ENCODE peak calls at places on chromosome 20, in six cellular contexts. One of them, this sample, is unnamed.

GRCh38 chr20:16865406-16865805 is 117.2 kb downstream of the OTOR start:
- DNase-seq in HCT116: no peak
- DNase-seq in stomach: no peak
- DNase-seq in spleen: no peak
- DNase-seq in HepG2: no peak
- DNase-seq in transverse colon: no peak
- DNase-seq in this sample: no peak

GRCh38 chr20:19222520-19223040 is 10.1 kb downstream of the SLC24A3 start:
- DNase-seq in HepG2: no peak
- DNase-seq in stomach: no peak
- DNase-seq in transverse colon: no peak
- DNase-seq in spleen: no peak
- DNase-seq in HCT116: no peak
- DNase-seq in this sample: no peak

GRCh38 chr20:51339721-51340450 is 202.6 kb downstream of the NFATC2 start:
- DNase-seq in stomach: no peak
- DNase-seq in spleen: no peak
- DNase-seq in transverse colon: no peak
- DNase-seq in HCT116: no peak
- DNase-seq in HepG2: no peak
- DNase-seq in this sample: no peak

GRCh38 chr20:54123587-54124180 is 50.1 kb downstream of the CYP24A1 start:
- DNase-seq in transverse colon: peak
- DNase-seq in HepG2: peak
- DNase-seq in stomach: peak
- DNase-seq in HCT116: peak
- DNase-seq in spleen: no peak
- DNase-seq in this sample: peak

GRCh38 chr20:47438464-47439381 is 63.0 kb upstream of the NCOA3 start:
- DNase-seq in spleen: peak
- DNase-seq in stomach: no peak
- DNase-seq in HepG2: no peak
- DNase-seq in HCT116: peak
- DNase-seq in transverse colon: peak
- DNase-seq in this sample: no peak

GRCh38 chr20:1441133-1441532 is 25.5 kb downstream of the NSFL1C start:
- DNase-seq in spleen: no peak
- DNase-seq in HepG2: no peak
- DNase-seq in HCT116: no peak
- DNase-seq in transverse colon: no peak
- DNase-seq in stomach: no peak
- DNase-seq in this sample: no peak

GRCh38 chr20:61912665-61913422 is 152.8 kb downstream of the TAF4 start:
- DNase-seq in HepG2: no peak
- DNase-seq in transverse colon: no peak
- DNase-seq in spleen: peak
- DNase-seq in HCT116: no peak
- DNase-seq in stomach: no peak
- DNase-seq in this sample: no peak

GRCh38 chr20:3732327-3733118 is at the start of gene HSPA12B:
- DNase-seq in HCT116: no peak
- DNase-seq in spleen: peak
- DNase-seq in transverse colon: no peak
- DNase-seq in HepG2: no peak
- DNase-seq in stomach: no peak
- DNase-seq in this sample: no peak

GRCh38 chr20:29085625-29086024 is 2171.8 kb upstream of the DEFB115 start:
- DNase-seq in spleen: no peak
- DNase-seq in transverse colon: no peak
- DNase-seq in HepG2: no peak
- DNase-seq in stomach: no peak
- DNase-seq in HCT116: no peak
- DNase-seq in this sample: no peak

GRCh38 chr20:62337558-62338293 is 29.4 kb downstream of the LAMA5 start:
- DNase-seq in stomach: no peak
- DNase-seq in HepG2: no peak
- DNase-seq in transverse colon: peak
- DNase-seq in spleen: peak
- DNase-seq in HCT116: no peak
- DNase-seq in this sample: no peak

GRCh38 chr20:45419188-45420091 is 3.5 kb downstream of the PIGT start:
- DNase-seq in transverse colon: peak
- DNase-seq in HCT116: no peak
- DNase-seq in spleen: no peak
- DNase-seq in stomach: peak
- DNase-seq in HepG2: peak
- DNase-seq in this sample: no peak

GRCh38 chr20:45433316-45433715 is 17.4 kb downstream of the PIGT start:
- DNase-seq in spleen: no peak
- DNase-seq in transverse colon: peak
- DNase-seq in HCT116: no peak
- DNase-seq in HepG2: no peak
- DNase-seq in stomach: no peak
- DNase-seq in this sample: no peak

GRCh38 chr20:53579266-53579580 is 14.4 kb downstream of the ZNF217 start:
- DNase-seq in HCT116: no peak
- DNase-seq in transverse colon: no peak
- DNase-seq in HepG2: no peak
- DNase-seq in stomach: peak
- DNase-seq in spleen: no peak
- DNase-seq in this sample: no peak

GRCh38 chr20:478949-479429 is 16.7 kb upstream of the TBC1D20 start:
- DNase-seq in HepG2: peak
- DNase-seq in transverse colon: no peak
- DNase-seq in spleen: no peak
- DNase-seq in HCT116: peak
- DNase-seq in stomach: no peak
- DNase-seq in this sample: no peak

GRCh38 chr20:58715709-58716475 is 23.3 kb downstream of the NPEPL1 start:
- DNase-seq in HCT116: no peak
- DNase-seq in stomach: peak
- DNase-seq in spleen: peak
- DNase-seq in transverse colon: no peak
- DNase-seq in HepG2: no peak
- DNase-seq in this sample: peak

GRCh38 chr20:44730441-44730840 is 15.2 kb upstream of the KCNK15 start:
- DNase-seq in transverse colon: no peak
- DNase-seq in HCT116: peak
- DNase-seq in stomach: no peak
- DNase-seq in HepG2: no peak
- DNase-seq in spleen: no peak
- DNase-seq in this sample: no peak

GRCh38 chr20:16801919-16802651 is 53.9 kb downstream of the OTOR start:
- DNase-seq in HepG2: peak
- DNase-seq in HCT116: peak
- DNase-seq in stomach: peak
- DNase-seq in transverse colon: peak
- DNase-seq in spleen: no peak
- DNase-seq in this sample: no peak

GRCh38 chr20:55094353-55094861 is 619.0 kb downstream of the DOK5 start:
- DNase-seq in spleen: no peak
- DNase-seq in HepG2: no peak
- DNase-seq in HCT116: no peak
- DNase-seq in stomach: no peak
- DNase-seq in transverse colon: no peak
- DNase-seq in this sample: no peak

GRCh38 chr20:22489614-22490286 is 94.6 kb downstream of the FOXA2 start:
- DNase-seq in HepG2: peak
- DNase-seq in stomach: peak
- DNase-seq in transverse colon: no peak
- DNase-seq in HCT116: no peak
- DNase-seq in spleen: no peak
- DNase-seq in this sample: no peak

GRCh38 chr20:44961024-44961866 is 1.0 kb upstream of the TOMM34 start:
- DNase-seq in stomach: no peak
- DNase-seq in transverse colon: no peak
- DNase-seq in HCT116: no peak
- DNase-seq in spleen: no peak
- DNase-seq in HepG2: peak
- DNase-seq in this sample: no peak

GRCh38 chr20:57959018-57959417 is 249.2 kb upstream of the PMEPA1 start:
- DNase-seq in transverse colon: no peak
- DNase-seq in HCT116: no peak
- DNase-seq in stomach: no peak
- DNase-seq in spleen: no peak
- DNase-seq in HepG2: no peak
- DNase-seq in this sample: no peak

GRCh38 chr20:10963717-10964266 is 290.0 kb upstream of the JAG1 start:
- DNase-seq in spleen: no peak
- DNase-seq in HCT116: no peak
- DNase-seq in stomach: no peak
- DNase-seq in transverse colon: no peak
- DNase-seq in HepG2: no peak
- DNase-seq in this sample: no peak

GRCh38 chr20:577167-577791 is 32.8 kb downstream of the TCF15 start:
- DNase-seq in transverse colon: no peak
- DNase-seq in HCT116: peak
- DNase-seq in spleen: no peak
- DNase-seq in stomach: no peak
- DNase-seq in HepG2: peak
- DNase-seq in this sample: no peak

GRCh38 chr20:45041464-45042337 is 59.2 kb downstream of the KCNS1 start:
- DNase-seq in HCT116: peak
- DNase-seq in spleen: no peak
- DNase-seq in stomach: no peak
- DNase-seq in transverse colon: peak
- DNase-seq in HepG2: no peak
- DNase-seq in this sample: no peak

GRCh38 chr20:20658871-20659415 is 53.5 kb downstream of the RALGAPA2 start:
- DNase-seq in stomach: no peak
- DNase-seq in spleen: no peak
- DNase-seq in transverse colon: no peak
- DNase-seq in HepG2: no peak
- DNase-seq in HCT116: no peak
- DNase-seq in this sample: no peak

GRCh38 chr20:61976275-61976649 is 89.4 kb downstream of the TAF4 start:
- DNase-seq in transverse colon: no peak
- DNase-seq in spleen: no peak
- DNase-seq in HepG2: no peak
- DNase-seq in HCT116: no peak
- DNase-seq in stomach: no peak
- DNase-seq in this sample: no peak

GRCh38 chr20:63863798-63864544 is 1.1 kb upstream of the TPD52L2 start:
- DNase-seq in HepG2: peak
- DNase-seq in transverse colon: peak
- DNase-seq in spleen: peak
- DNase-seq in stomach: peak
- DNase-seq in HCT116: peak
- DNase-seq in this sample: no peak
- TF ChIP-seq POLR2AphosphoS5 in HepG2: peak
- TF ChIP-seq POLR2AphosphoS5 in transverse colon: peak
- TF ChIP-seq POLR2AphosphoS5 in spleen: peak
- TF ChIP-seq POLR2AphosphoS5 in stomach: peak
- TF ChIP-seq POLR2AphosphoS5 in HCT116: peak
- TF ChIP-seq POLR2AphosphoS5 in this sample: peak

GRCh38 chr20:25745738-25746137 is 49.1 kb upstream of the ZNF337 start:
- DNase-seq in HepG2: no peak
- DNase-seq in HCT116: no peak
- DNase-seq in stomach: no peak
- DNase-seq in transverse colon: no peak
- DNase-seq in spleen: no peak
- DNase-seq in this sample: no peak

GRCh38 chr20:25750220-25750764 is 53.6 kb upstream of the ZNF337 start:
- DNase-seq in spleen: no peak
- DNase-seq in transverse colon: no peak
- DNase-seq in stomach: no peak
- DNase-seq in HepG2: no peak
- DNase-seq in HCT116: no peak
- DNase-seq in this sample: no peak

GRCh38 chr20:25745100-25745499 is 48.4 kb upstream of the ZNF337 start:
- DNase-seq in spleen: no peak
- DNase-seq in stomach: no peak
- DNase-seq in transverse colon: no peak
- DNase-seq in HepG2: no peak
- DNase-seq in HCT116: no peak
- DNase-seq in this sample: no peak

GRCh38 chr20:25749667-25750066 is 53.0 kb upstream of the ZNF337 start:
- DNase-seq in stomach: no peak
- DNase-seq in HCT116: no peak
- DNase-seq in spleen: no peak
- DNase-seq in HepG2: no peak
- DNase-seq in transverse colon: no peak
- DNase-seq in this sample: no peak

DNA sequence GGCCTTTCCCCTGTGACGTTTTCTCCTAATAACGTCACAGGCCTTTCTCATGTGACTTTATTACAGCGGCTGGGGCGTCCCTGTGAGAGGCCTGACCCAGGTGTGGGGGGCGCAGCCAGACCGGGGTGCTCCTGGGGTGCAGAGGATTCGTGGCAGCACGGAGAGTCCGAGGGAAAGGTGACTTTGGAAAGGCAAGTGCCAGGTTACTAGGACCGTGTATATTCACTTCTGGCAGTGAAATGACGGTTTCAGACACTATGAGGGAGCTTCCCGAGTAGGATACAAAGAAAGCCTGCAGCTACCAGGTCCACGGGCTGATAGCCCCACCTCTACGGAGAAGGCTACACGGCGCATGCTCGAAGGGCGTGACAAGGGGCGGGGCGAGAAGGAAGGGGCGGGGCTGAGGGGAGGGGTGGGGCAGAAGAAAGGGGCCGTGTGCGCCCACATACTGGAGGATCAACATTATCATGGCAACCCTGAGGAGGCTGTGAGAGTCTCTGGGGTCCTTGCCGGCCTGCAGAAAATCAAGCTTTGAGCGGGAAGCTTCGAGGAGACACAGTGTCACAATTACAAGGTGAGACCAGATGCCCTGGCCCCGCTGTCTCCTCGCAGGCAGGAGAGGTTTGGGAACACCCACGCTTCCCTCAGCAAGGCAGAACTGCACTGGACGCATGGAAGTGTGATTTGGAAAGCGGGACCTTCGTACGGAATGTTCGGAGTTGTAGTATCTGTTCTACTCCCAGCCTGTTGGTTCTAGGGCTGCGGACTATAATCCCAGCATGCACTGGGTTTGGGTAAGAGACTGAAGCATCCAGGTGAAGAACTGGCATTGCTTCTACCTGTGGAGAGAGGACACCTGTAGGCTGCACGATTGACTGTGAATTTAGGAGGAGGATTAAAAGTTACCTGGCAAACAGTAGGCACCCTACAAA is 54.4 kb upstream of the ZNF337 start:
- DNase-seq in spleen: peak
- DNase-seq in stomach: peak
- DNase-seq in HCT116: no peak
- DNase-seq in HepG2: peak
- DNase-seq in transverse colon: peak
- DNase-seq in this sample: no peak
- TF ChIP-seq POLR2AphosphoS5 in spleen: no peak
- TF ChIP-seq POLR2AphosphoS5 in stomach: peak
- TF ChIP-seq POLR2AphosphoS5 in HCT116: no peak
- TF ChIP-seq POLR2AphosphoS5 in HepG2: peak
- TF ChIP-seq POLR2AphosphoS5 in transverse colon: peak
- TF ChIP-seq POLR2AphosphoS5 in this sample: peak

GRCh38 chr20:5781798-5782750 is 31.9 kb downstream of the SHLD1 start:
- DNase-seq in HepG2: peak
- DNase-seq in transverse colon: no peak
- DNase-seq in HCT116: no peak
- DNase-seq in stomach: peak
- DNase-seq in spleen: no peak
- DNase-seq in this sample: no peak
- TF ChIP-seq POLR2AphosphoS5 in HepG2: no peak
- TF ChIP-seq POLR2AphosphoS5 in transverse colon: no peak
- TF ChIP-seq POLR2AphosphoS5 in HCT116: no peak
- TF ChIP-seq POLR2AphosphoS5 in stomach: no peak
- TF ChIP-seq POLR2AphosphoS5 in spleen: no peak
- TF ChIP-seq POLR2AphosphoS5 in this sample: no peak

GRCh38 chr20:43507150-43508080 is at the start of gene L3MBTL1:
- DNase-seq in transverse colon: peak
- DNase-seq in spleen: peak
- DNase-seq in stomach: peak
- DNase-seq in HCT116: peak
- DNase-seq in HepG2: peak
- DNase-seq in this sample: no peak
- TF ChIP-seq POLR2AphosphoS5 in transverse colon: no peak
- TF ChIP-seq POLR2AphosphoS5 in spleen: peak
- TF ChIP-seq POLR2AphosphoS5 in stomach: no peak
- TF ChIP-seq POLR2AphosphoS5 in HCT116: peak
- TF ChIP-seq POLR2AphosphoS5 in HepG2: peak
- TF ChIP-seq POLR2AphosphoS5 in this sample: no peak